ENCODE peak calls at places on chromosome 10, in four cellular contexts. W is sigmoid colon, V is transverse colon, Q is endothelial cell of umbilical vein. L is an unnamed sample. For H3K4me1, the result is how much of the 10 kb centered on the place peaks cover.

GRCh38 chr10:52729259-52730104 is 43.1 kb downstream of the MBL2 start:
- DNase-seq in V (no peak), W (no peak), Q (peak), L (no peak)

GRCh38 chr10:34933676-34934075 is 118.6 kb upstream of the PARD3 start:
- DNase-seq in Q (no peak), V (no peak), W (peak), L (no peak)

GRCh38 chr10:117754770-117755510 is 212.4 kb downstream of the EMX2 start:
- DNase-seq in W (no peak), V (no peak), Q (no peak), L (no peak)

GRCh38 chr10:28926932-28927331 is 249.6 kb downstream of the BAMBI start:
- DNase-seq in W (no peak), Q (no peak), V (no peak), L (no peak)

GRCh38 chr10:104304346-104304745 is 33.9 kb downstream of the ITPRIP start:
- DNase-seq in Q (no peak), W (no peak), V (no peak), L (no peak)

GRCh38 chr10:107340345-107340744 is 175.8 kb upstream of the SORCS1 start:
- DNase-seq in Q (no peak), W (no peak), V (no peak), L (no peak)

GRCh38 chr10:71213761-71214440 is 1.5 kb downstream of the UNC5B start:
- DNase-seq in V (peak), Q (peak), W (no peak), L (peak)

GRCh38 chr10:77867124-77867715 is 59.3 kb downstream of the DLG5 start:
- DNase-seq in W (no peak), V (no peak), Q (no peak), L (no peak)

GRCh38 chr10:96636546-96636945 is 49.7 kb upstream of the TM9SF3 start:
- DNase-seq in V (no peak), W (no peak), Q (no peak), L (no peak)

GRCh38 chr10:47340613-47341170 is 7.5 kb upstream of the RBP3 start:
- DNase-seq in W (no peak), V (peak), Q (peak), L (peak)

GRCh38 chr10:9010093-9010492 is 955.6 kb downstream of the GATA3 start:
- DNase-seq in V (no peak), W (no peak), Q (no peak), L (no peak)

GRCh38 chr10:56583316-56583715 is 222.3 kb upstream of the ZWINT start:
- DNase-seq in Q (no peak), W (no peak), V (no peak), L (no peak)

GRCh38 chr10:22651276-22651980 is 63.0 kb downstream of the PIP4K2A start:
- DNase-seq in V (no peak), Q (no peak), W (no peak), L (peak)

GRCh38 chr10:4407783-4408182 is 418.2 kb upstream of the AKR1E2 start:
- DNase-seq in V (no peak), Q (peak), W (no peak), L (no peak)

GRCh38 chr10:8054498-8055407 is at the start of gene GATA3:
- DNase-seq in V (peak), W (no peak), Q (peak), L (peak)

GRCh38 chr10:60425392-60426110 is 35.9 kb upstream of the ANK3 start:
- DNase-seq in Q (peak), V (no peak), W (no peak), L (no peak)

GRCh38 chr10:78375854-78376785 is 342.5 kb downstream of the RPS24 start:
- DNase-seq in V (no peak), Q (no peak), W (no peak), L (no peak)

GRCh38 chr10:88238515-88238914 is 344.6 kb downstream of the RNLS start:
- DNase-seq in W (no peak), V (no peak), Q (no peak), L (no peak)

GRCh38 chr10:74953214-74953613 is 126.8 kb downstream of the KAT6B start:
- DNase-seq in Q (no peak), W (no peak), V (no peak), L (no peak)

GRCh38 chr10:63798599-63799498 is 277.6 kb downstream of the REEP3 start:
- DNase-seq in W (peak), V (peak), Q (peak), L (peak)

GRCh38 chr10:5467634-5468255 is 31.6 kb downstream of the CALML5 start:
- DNase-seq in Q (no peak), V (no peak), W (no peak), L (no peak)

GRCh38 chr10:124675261-124675660 is 68.9 kb downstream of the FAM53B start:
- DNase-seq in V (no peak), Q (no peak), W (no peak), L (no peak)

DNA sequence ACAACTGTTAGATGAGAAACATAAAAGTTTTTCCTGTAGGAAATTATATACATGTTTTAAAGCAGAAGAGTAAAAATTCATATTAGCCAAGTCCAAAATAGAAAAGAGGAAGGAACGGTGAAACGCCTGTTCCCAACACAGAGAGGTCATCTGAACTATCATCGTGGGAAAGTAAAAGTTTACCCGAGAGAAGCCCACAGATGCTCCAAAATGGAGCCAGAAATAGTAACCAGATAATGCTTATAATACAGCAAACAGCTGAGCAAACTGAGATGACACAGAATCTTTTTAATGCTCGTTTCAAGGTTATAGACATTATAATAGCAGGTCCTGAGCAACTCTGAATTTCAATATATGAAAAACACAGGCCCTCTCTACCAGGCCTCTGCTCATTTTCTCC is 24.5 kb downstream of the FRMD4A start:
- DNase-seq in Q (no peak), V (no peak), W (no peak), L (no peak)
- H3K4me1 ChIP-seq in Q (under half), V (under half), W (under half), L (under half)

GRCh38 chr10:43194266-43194665 is 56.0 kb downstream of the CSGALNACT2 start:
- DNase-seq in Q (no peak), W (no peak), V (no peak), L (peak)
- TF ChIP-seq POLR2A in Q (no peak), W (no peak), V (no peak), L (no peak)

DNA sequence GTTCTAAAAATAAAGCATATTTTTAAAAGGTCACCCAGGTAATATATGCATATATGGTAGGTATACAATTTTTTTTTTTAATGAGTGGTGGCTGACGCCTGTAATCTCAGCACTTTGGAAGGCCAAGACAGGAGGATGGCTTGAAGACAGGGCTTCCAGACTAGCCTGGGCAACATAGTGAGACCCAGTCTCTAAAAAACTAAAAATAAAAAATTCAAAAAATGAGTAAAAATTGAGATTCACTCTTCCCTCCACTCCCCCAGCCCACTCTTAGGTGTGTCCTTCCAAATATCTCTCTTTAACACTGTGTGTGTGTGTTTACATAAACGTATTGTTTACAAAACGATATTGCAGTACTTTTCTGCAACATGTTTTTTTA is 929 bp upstream of the ANXA11 start:
- DNase-seq in W (no peak), Q (no peak), V (no peak), L (no peak)
- H3K4me1 ChIP-seq in W (half or more), Q (under half), V (half or more), L (under half)

GRCh38 chr10:97714401-97715258 is 1.1 kb downstream of the MARVELD1 start:
- DNase-seq in V (peak), Q (peak), W (peak), L (peak)
- TF ChIP-seq POLR2A in V (peak), Q (no peak), W (peak), L (no peak)

DNA sequence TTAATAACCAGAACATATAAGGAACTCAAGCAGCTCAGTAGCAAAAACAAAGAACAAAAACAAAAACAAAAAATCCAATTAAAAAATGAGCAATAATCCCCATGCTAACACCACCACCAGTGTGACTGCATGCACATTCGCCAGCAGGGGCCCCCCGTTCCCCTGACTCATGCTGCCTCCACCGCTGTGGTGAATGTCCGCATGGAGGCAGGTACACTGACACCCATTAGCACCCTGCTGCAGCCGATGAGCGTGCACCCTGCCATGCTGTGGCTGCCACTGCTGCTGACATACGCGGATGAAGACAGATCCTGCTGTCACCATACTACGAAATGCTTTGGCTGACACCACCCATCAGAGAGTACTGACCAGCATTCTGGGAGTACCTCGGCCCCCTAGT is 321.6 kb upstream of the LRRTM3 start:
- DNase-seq in Q (no peak), W (no peak), V (no peak), L (no peak)
- H3K4me1 ChIP-seq in Q (under half), W (under half), V (under half), L (under half)

GRCh38 chr10:102713814-102714620 is at the start of gene ARL3:
- DNase-seq in W (peak), V (peak), Q (peak), L (peak)
- TF ChIP-seq POLR2A in W (peak), V (peak), Q (peak), L (no peak)